ENCODE peak calls at places on chromosome 6, in five cellular contexts. N is trophoblast cell, Y is H9, G is IMR-90, W is H1. X is an unnamed sample.

GRCh38 chr6:38713812-38714211 is 1.3 kb upstream of the DNAH8 start:
- DNase-seq in G (no peak), N (no peak), Y (no peak), W (no peak), X (no peak)

GRCh38 chr6:32192608-32193039 is at the start of gene GPSM3:
- DNase-seq in Y (peak; percentile 67), N (no peak), W (no peak), G (peak; percentile 36), X (peak; percentile 89)

GRCh38 chr6:24883618-24884017 is 52.1 kb downstream of the RIPOR2 start:
- DNase-seq in W (no peak), Y (no peak), G (peak; percentile 93), N (no peak), X (no peak)

GRCh38 chr6:136757150-136757549 is 35.1 kb downstream of the MAP3K5 start:
- DNase-seq in N (peak; percentile 3), Y (no peak), G (peak; percentile 36), W (no peak), X (no peak)

GRCh38 chr6:25366785-25367657 is 87.8 kb downstream of the CARMIL1 start:
- DNase-seq in N (no peak), Y (no peak), G (no peak), W (no peak), X (no peak)

GRCh38 chr6:148379966-148380653 is 37.5 kb downstream of the SASH1 start:
- DNase-seq in W (no peak), G (no peak), Y (no peak), N (peak; percentile 75), X (no peak)

GRCh38 chr6:89916136-89916920 is 22.1 kb downstream of the GJA10 start:
- DNase-seq in N (no peak), G (no peak), Y (no peak), W (no peak), X (no peak)

GRCh38 chr6:865846-866245 is 172.9 kb upstream of the EXOC2 start:
- DNase-seq in W (no peak), N (no peak), Y (no peak), G (no peak), X (no peak)

GRCh38 chr6:43695078-43695966 is 7.7 kb upstream of the MRPS18A start:
- DNase-seq in W (no peak), G (no peak), N (no peak), Y (peak; percentile 50), X (peak; percentile 50)

GRCh38 chr6:129981598-129981997 is 36.8 kb upstream of the L3MBTL3 start:
- DNase-seq in W (no peak), G (peak; percentile 33), N (no peak), Y (no peak), X (no peak)

GRCh38 chr6:144159231-144159630 is 8.9 kb downstream of the STX11 start:
- DNase-seq in Y (no peak), N (no peak), W (no peak), G (no peak), X (no peak)

GRCh38 chr6:7004581-7005297 is 103.0 kb upstream of the RREB1 start:
- DNase-seq in Y (no peak), N (no peak), G (no peak), W (no peak), X (no peak)

GRCh38 chr6:89122625-89123024 is 4.8 kb upstream of the SRSF12 start:
- DNase-seq in Y (no peak), N (no peak), G (peak; percentile 52), W (no peak), X (peak; percentile 33)

GRCh38 chr6:105886066-105886811 is 199.9 kb upstream of the PRDM1 start:
- DNase-seq in W (no peak), N (no peak), G (no peak), Y (no peak), X (no peak)

DNA sequence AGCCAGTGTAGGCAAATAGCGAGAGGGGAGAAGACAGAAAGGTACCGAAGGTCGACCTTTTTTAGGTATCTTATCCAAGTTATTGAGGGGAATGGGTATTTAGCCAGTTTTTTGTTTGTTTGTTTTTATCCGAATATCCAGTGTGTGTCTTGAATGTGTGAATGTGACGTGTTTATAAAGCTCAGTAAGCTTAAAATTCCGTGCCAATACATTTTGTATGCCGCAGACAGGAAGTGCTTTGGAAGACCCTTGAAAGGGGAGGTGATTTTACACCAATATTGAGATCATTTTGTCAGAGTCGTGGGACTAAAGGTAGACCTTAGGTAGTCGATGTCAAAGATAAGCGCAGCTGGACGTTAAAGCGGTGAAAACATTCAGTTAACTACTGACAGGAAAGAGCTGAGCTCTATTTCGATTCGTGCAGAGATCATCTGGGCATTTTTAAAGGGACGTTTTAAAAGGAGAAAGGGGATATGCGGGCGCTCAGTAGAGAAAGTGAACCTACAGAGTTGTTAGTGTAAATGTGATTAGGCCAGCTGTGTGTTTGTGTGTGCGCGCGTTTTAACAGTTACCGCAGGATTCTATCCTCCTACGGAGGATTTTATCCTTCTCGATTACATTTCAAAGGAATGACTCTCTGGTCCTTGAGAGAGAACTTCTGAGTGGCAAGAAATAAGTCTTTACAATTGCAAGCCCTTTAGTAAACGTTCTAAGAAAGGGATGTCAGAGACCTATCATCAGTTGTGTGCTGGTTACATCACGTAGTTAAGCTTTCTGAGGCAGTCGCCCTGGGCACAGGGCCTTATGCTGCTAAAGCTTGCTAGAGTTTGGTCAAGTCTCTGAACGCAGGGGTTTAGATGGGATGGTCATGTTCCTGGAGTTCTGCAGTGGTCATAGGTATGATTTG is 597 bp upstream of the ECHDC1 start:
- DNase-seq in Y (no peak), W (no peak), G (peak; percentile 79), N (no peak), X (peak; percentile 55)
- H3K18ac ChIP-seq in Y (peak overlapping the region; percentile 58), W (peak overlapping the region; percentile 33), G (peak overlapping the region; percentile 89), N (peak overlapping the region; percentile 96), X (peak overlapping the region; percentile 20)

DNA sequence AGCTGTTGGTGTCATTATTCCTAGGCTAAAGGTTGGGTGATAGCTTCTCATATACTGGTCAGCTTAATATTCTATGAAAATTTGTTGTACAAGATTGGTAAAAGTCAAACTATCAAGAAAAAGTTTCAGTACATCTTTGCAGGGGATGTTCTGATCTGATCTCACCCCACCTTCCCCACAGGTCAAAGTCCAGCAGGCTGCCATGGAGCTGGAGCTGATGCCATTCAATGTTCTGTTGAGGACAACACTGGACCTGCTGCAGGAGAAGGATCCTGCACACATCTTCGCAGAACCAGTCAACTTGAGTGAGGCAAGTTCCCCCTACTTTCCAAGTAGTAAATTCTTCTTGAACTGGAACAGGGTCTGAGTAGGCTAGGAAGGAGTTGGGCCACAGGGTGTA is 13.1 kb downstream of the BRPF3 start:
- DNase-seq in N (no peak), G (no peak), Y (no peak), W (no peak), X (no peak)
- H3K79me1 ChIP-seq in N (no peaks in the 10 kb centered on the region), G (peaks cover 25% of the 10 kb centered on the region), Y (no peaks in the 10 kb centered on the region), W (no peaks in the 10 kb centered on the region), X (peaks cover 8% of the 10 kb centered on the region)

GRCh38 chr6:108198761-108199498 is 33.1 kb downstream of the NR2E1 start:
- DNase-seq in N (no peak), Y (no peak), W (no peak), G (no peak), X (no peak)
- H3K18ac ChIP-seq in N (no peak overlapping the region), Y (no peak overlapping the region), W (no peak overlapping the region), G (no peak overlapping the region), X (no peak overlapping the region)

GRCh38 chr6:36971926-36972673 is 13.9 kb downstream of the MTCH1 start:
- DNase-seq in W (no peak), N (no peak), Y (no peak), G (no peak), X (no peak)

GRCh38 chr6:36975231-36976004 is 10.6 kb downstream of the MTCH1 start:
- DNase-seq in Y (no peak), G (no peak), N (no peak), W (no peak), X (no peak)

GRCh38 chr6:36976005-36976261 is 10.1 kb downstream of the MTCH1 start:
- DNase-seq in N (no peak), Y (no peak), W (no peak), G (no peak), X (no peak)

GRCh38 chr6:36973190-36973589 is 12.8 kb downstream of the MTCH1 start:
- DNase-seq in Y (no peak), G (no peak), W (no peak), N (no peak), X (no peak)

GRCh38 chr6:36973647-36974046 is 12.3 kb downstream of the MTCH1 start:
- DNase-seq in G (no peak), W (no peak), Y (no peak), N (no peak), X (no peak)
- H3K79me1 ChIP-seq in G (peaks cover 65% of the 10 kb centered on the region), W (peaks cover 2% of the 10 kb centered on the region), Y (peaks cover 3% of the 10 kb centered on the region), N (no peaks in the 10 kb centered on the region), X (peaks cover 11% of the 10 kb centered on the region)

GRCh38 chr6:166839006-166839405 is 117.3 kb downstream of the RNASET2 start:
- DNase-seq in W (no peak), Y (no peak), G (no peak), N (no peak), X (no peak)

GRCh38 chr6:166839569-166839968 is 116.8 kb downstream of the RNASET2 start:
- DNase-seq in G (no peak), Y (no peak), N (no peak), W (no peak), X (no peak)

GRCh38 chr6:166834049-166834448 is 122.3 kb downstream of the RNASET2 start:
- DNase-seq in N (no peak), Y (no peak), W (no peak), G (no peak), X (peak; percentile 7)

GRCh38 chr6:166842607-166843006 is 113.7 kb downstream of the RNASET2 start:
- DNase-seq in W (no peak), Y (no peak), G (no peak), N (no peak), X (no peak)

GRCh38 chr6:166836785-166837718 is 119.3 kb downstream of the RNASET2 start:
- DNase-seq in G (no peak), N (no peak), Y (no peak), W (no peak), X (peak; percentile 10)
- H3K18ac ChIP-seq in G (no peak overlapping the region), N (no peak overlapping the region), Y (no peak overlapping the region), W (no peak overlapping the region), X (no peak overlapping the region)

GRCh38 chr6:160035693-160036330 is 66.9 kb downstream of the IGF2R start:
- DNase-seq in Y (no peak), G (peak; percentile 52), W (no peak), N (no peak), X (no peak)
- H3K79me1 ChIP-seq in Y (no peaks in the 10 kb centered on the region), G (peaks cover 6% of the 10 kb centered on the region), W (no peaks in the 10 kb centered on the region), N (no peaks in the 10 kb centered on the region), X (no peaks in the 10 kb centered on the region)

GRCh38 chr6:163948250-163948649 is 533.7 kb downstream of the QKI start:
- DNase-seq in G (no peak), Y (no peak), W (no peak), N (no peak), X (no peak)
- H3K18ac ChIP-seq in G (no peak overlapping the region), Y (no peak overlapping the region), W (no peak overlapping the region), N (no peak overlapping the region), X (no peak overlapping the region)

DNA sequence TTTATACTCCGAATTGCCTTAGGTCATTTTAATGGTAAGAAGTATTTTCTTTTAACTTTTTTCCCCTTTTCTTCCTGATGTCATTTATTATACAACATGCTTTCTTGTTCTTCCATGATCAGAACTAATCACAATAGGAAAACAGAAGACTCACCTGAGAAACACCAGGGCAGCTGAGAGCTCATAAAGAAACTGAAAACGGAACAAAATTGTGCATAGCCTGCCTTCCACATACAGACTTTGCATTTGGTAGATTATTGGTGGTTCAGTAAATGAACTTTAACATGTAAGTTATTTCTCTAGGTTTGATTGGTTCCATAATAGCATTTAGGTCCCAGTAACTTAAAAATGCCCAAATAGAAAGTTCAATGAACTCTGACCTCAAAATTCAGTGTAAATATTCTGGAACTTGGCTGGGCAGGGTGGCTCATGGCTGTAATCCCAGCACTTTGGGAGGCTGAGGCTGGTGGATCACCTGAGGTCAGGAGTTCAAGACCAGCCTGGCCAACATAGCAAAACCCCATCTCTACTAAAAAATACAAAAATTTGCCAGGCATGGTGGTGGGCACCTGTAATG is 161.1 kb upstream of the DTNBP1 start:
- DNase-seq in N (no peak), W (no peak), Y (no peak), G (no peak), X (no peak)
- H3K79me1 ChIP-seq in N (no peaks in the 10 kb centered on the region), W (no peaks in the 10 kb centered on the region), Y (no peaks in the 10 kb centered on the region), G (no peaks in the 10 kb centered on the region), X (no peaks in the 10 kb centered on the region)